ENCODE peak calls at places on chromosomes 5 and 9, in five cellular contexts. M, D, P, Q and U are unnamed samples.

GRCh38 chr5:177607452-177608192 is 7.7 kb downstream of the B4GALT7 start:
- DNase-seq in D (peak), M (no peak), P (peak), Q (peak), U (peak)

GRCh38 chr5:173757817-173758216 is 130.3 kb upstream of the CPEB4 start:
- DNase-seq in P (no peak), D (no peak), M (no peak), Q (no peak), U (no peak)

GRCh38 chr5:56346717-56347116 is 113.6 kb upstream of the ANKRD55 start:
- DNase-seq in D (no peak), P (no peak), M (no peak), Q (no peak), U (no peak)

GRCh38 chr5:147190236-147190815 is 44.5 kb upstream of the STK32A start:
- DNase-seq in Q (no peak), M (no peak), P (no peak), D (no peak), U (no peak)

GRCh38 chr5:168583742-168584482 is 4.7 kb upstream of the PANK3 start:
- DNase-seq in D (peak), P (no peak), M (no peak), Q (no peak), U (no peak)

GRCh38 chr9:16221350-16221749 is 649.1 kb downstream of the BNC2 start:
- DNase-seq in Q (no peak), M (no peak), P (no peak), D (no peak), U (no peak)

GRCh38 chr5:43061352-43061751 is 21.2 kb upstream of the ANXA2R start:
- DNase-seq in D (no peak), Q (no peak), M (no peak), P (no peak), U (no peak)

GRCh38 chr9:88236531-88237453 is 98.5 kb upstream of the SPATA31C2 start:
- DNase-seq in P (no peak), M (no peak), Q (no peak), D (no peak), U (no peak)

GRCh38 chr5:170145462-170145861 is 39.8 kb downstream of the FOXI1 start:
- DNase-seq in M (peak), P (no peak), Q (no peak), D (no peak), U (no peak)

GRCh38 chr9:34992376-34992951 is 2.9 kb downstream of the DNAJB5 start:
- DNase-seq in Q (no peak), M (peak), D (peak), P (no peak), U (peak)

GRCh38 chr5:169197343-169197742 is 103.6 kb downstream of the SLIT3 start:
- DNase-seq in P (no peak), Q (no peak), D (no peak), M (no peak), U (no peak)

GRCh38 chr9:87554177-87554940 is 56.7 kb downstream of the DAPK1 start:
- DNase-seq in M (no peak), P (no peak), D (no peak), Q (no peak), U (no peak)

GRCh38 chr9:118618091-118618490 is 751.1 kb downstream of the BRINP1 start:
- DNase-seq in P (no peak), Q (no peak), D (no peak), M (no peak), U (no peak)

GRCh38 chr5:79562351-79563246 is 48.7 kb upstream of the HOMER1 start:
- DNase-seq in D (no peak), Q (no peak), P (no peak), M (no peak), U (no peak)

GRCh38 chr9:123420560-123421210 is 64.7 kb downstream of the CRB2 start:
- DNase-seq in D (no peak), P (no peak), Q (no peak), M (no peak), U (no peak)

GRCh38 chr5:14400085-14400484 is 181.5 kb upstream of the OTULINL start:
- DNase-seq in P (no peak), D (no peak), M (no peak), Q (no peak), U (peak)

GRCh38 chr5:150301170-150301505 is 1.6 kb downstream of the ARSI start:
- DNase-seq in D (no peak), Q (no peak), P (no peak), M (no peak), U (no peak)

GRCh38 chr5:71891406-71891805 is 172.3 kb downstream of the CARTPT start:
- DNase-seq in M (no peak), D (no peak), Q (no peak), P (no peak), U (no peak)

GRCh38 chr5:171464829-171465228 is 45.4 kb downstream of the FGF18 start:
- DNase-seq in D (no peak), P (no peak), M (no peak), Q (no peak), U (no peak)

GRCh38 chr5:177431317-177432142 is 5.1 kb downstream of the GRK6 start:
- DNase-seq in P (no peak), M (no peak), D (peak), Q (no peak), U (peak)

GRCh38 chr5:18944771-18945170 is 1043.2 kb downstream of the CDH18 start:
- DNase-seq in P (no peak), M (no peak), D (no peak), Q (no peak), U (no peak)

GRCh38 chr9:98132806-98133631 is 14.0 kb upstream of the TRIM14 start:
- DNase-seq in M (no peak), Q (peak), P (no peak), D (no peak), U (no peak)

GRCh38 chr5:136769900-136770684 is 404.7 kb upstream of the TRPC7 start:
- DNase-seq in M (peak), P (peak), Q (peak), D (no peak), U (peak)

GRCh38 chr9:36037580-36038169 is 962 bp downstream of the RECK start:
- DNase-seq in Q (no peak), P (no peak), M (no peak), D (no peak), U (peak)

GRCh38 chr5:180908998-180909731 is 10.2 kb downstream of the BTNL8 start:
- DNase-seq in M (no peak), Q (no peak), P (no peak), D (no peak), U (peak)

GRCh38 chr5:54993318-54993717 is 7.9 kb upstream of the ESM1 start:
- DNase-seq in M (no peak), Q (no peak), P (no peak), D (no peak), U (no peak)

GRCh38 chr5:56819027-56819881 is 3.9 kb downstream of the MAP3K1 start:
- DNase-seq in Q (no peak), P (no peak), D (peak), M (no peak), U (no peak)

GRCh38 chr9:90014421-90014820 is 409.6 kb downstream of the GADD45G start:
- DNase-seq in P (no peak), M (no peak), D (no peak), Q (no peak), U (no peak)

GRCh38 chr9:110538169-110538568 is 41.4 kb downstream of the SVEP1 start:
- DNase-seq in P (no peak), D (no peak), Q (no peak), M (no peak), U (no peak)